ENCODE peak calls at places on chromosomes 13 and 19, in ten cellular contexts. B is fibroblast of lung, N is astrocyte, X is hepatocyte, O is IMR-90, K is K562, Y is keratinocyte, S is SK-N-SH, T is HepG2, L is osteoblast. J is an unnamed sample.

GRCh38 chr19:38057954-38058690 is 151.1 kb downstream of the SIPA1L3 start:
- DNase-seq in B (no peak), N (no peak), X (peak; percentile 28), O (no peak), K (no peak), Y (no peak), S (peak; percentile 62), T (peak; percentile 58), L (peak; percentile 80), J (peak; percentile 49)

GRCh38 chr13:30429235-30429634 is 6.9 kb downstream of the UBE2L5 start:
- DNase-seq in B (no peak), N (no peak), X (no peak), O (no peak), K (no peak), Y (no peak), S (no peak), T (no peak), L (no peak), J (peak; percentile 89)

GRCh38 chr13:71799320-71799719 is 67.7 kb downstream of the DACH1 start:
- DNase-seq in B (no peak), N (no peak), X (no peak), O (no peak), K (no peak), Y (no peak), S (no peak), T (no peak), L (no peak), J (no peak)

GRCh38 chr13:75541287-75541686 is 3.6 kb upstream of the COMMD6 start:
- DNase-seq in B (no peak), N (no peak), X (no peak), O (peak; percentile 39), K (no peak), Y (no peak), S (no peak), T (no peak), L (no peak), J (no peak)

GRCh38 chr13:72170571-72170970 is 303.6 kb upstream of the DACH1 start:
- DNase-seq in B (no peak), N (no peak), X (no peak), O (no peak), K (no peak), Y (no peak), S (no peak), T (no peak), L (no peak), J (no peak)

GRCh38 chr13:109331898-109332297 is 454.5 kb downstream of the IRS2 start:
- DNase-seq in B (peak; percentile 61), N (peak; percentile 55), X (peak; percentile 78), O (peak; percentile 89), K (no peak), Y (no peak), S (peak; percentile 50), T (no peak), L (no peak), J (no peak)

GRCh38 chr13:31045621-31046081 is 113.2 kb downstream of the TEX26 start:
- DNase-seq in B (peak; percentile 96), N (peak; percentile 95), X (peak; percentile 88), O (peak; percentile 97), K (peak; percentile 40), Y (peak; percentile 91), S (no peak), T (peak; percentile 69), L (peak; percentile 95), J (no peak)

GRCh38 chr13:101570410-101570809 is 117.9 kb downstream of the ITGBL1 start:
- DNase-seq in B (peak; percentile 47), N (peak; percentile 36), X (no peak), O (peak; percentile 23), K (no peak), Y (no peak), S (no peak), T (no peak), L (no peak), J (no peak)

GRCh38 chr13:41241626-41242025 is 21.8 kb downstream of the MTRF1 start:
- DNase-seq in B (no peak), N (no peak), X (no peak), O (no peak), K (no peak), Y (no peak), S (peak; percentile 32), T (no peak), L (no peak), J (no peak)

GRCh38 chr13:41244555-41244954 is 18.8 kb downstream of the MTRF1 start:
- DNase-seq in B (no peak), N (no peak), X (no peak), O (peak; percentile 56), K (no peak), Y (no peak), S (no peak), T (no peak), L (no peak), J (no peak)

GRCh38 chr13:41250993-41251392 is 12.4 kb downstream of the MTRF1 start:
- DNase-seq in B (no peak), N (no peak), X (no peak), O (no peak), K (no peak), Y (no peak), S (no peak), T (no peak), L (no peak), J (no peak)

GRCh38 chr13:41246969-41247750 is 16.2 kb downstream of the MTRF1 start:
- DNase-seq in B (no peak), N (no peak), X (no peak), O (no peak), K (no peak), Y (no peak), S (no peak), T (no peak), L (no peak), J (no peak)
- H3K9me3 ChIP-seq in B (no peaks in the 10 kb centered on the region), N (no peaks in the 10 kb centered on the region), X (no peaks in the 10 kb centered on the region), O (no peaks in the 10 kb centered on the region), K (no peaks in the 10 kb centered on the region), Y (no peaks in the 10 kb centered on the region), S (no peaks in the 10 kb centered on the region), T (no peaks in the 10 kb centered on the region), L (no peaks in the 10 kb centered on the region), J (no peaks in the 10 kb centered on the region)

GRCh38 chr19:5220361-5220760 is 120.3 kb downstream of the PTPRS start:
- DNase-seq in B (no peak), N (no peak), X (no peak), O (no peak), K (no peak), Y (no peak), S (no peak), T (no peak), L (peak; percentile 48), J (no peak)

GRCh38 chr19:5219551-5220304 is 120.9 kb downstream of the PTPRS start:
- DNase-seq in B (no peak), N (no peak), X (no peak), O (no peak), K (no peak), Y (no peak), S (no peak), T (no peak), L (peak; percentile 55), J (no peak)

GRCh38 chr19:5218255-5218855 is 122.3 kb downstream of the PTPRS start:
- DNase-seq in B (no peak), N (no peak), X (no peak), O (no peak), K (no peak), Y (no peak), S (no peak), T (no peak), L (peak; percentile 55), J (no peak)

GRCh38 chr19:5220866-5221265 is 119.7 kb downstream of the PTPRS start:
- DNase-seq in B (no peak), N (no peak), X (no peak), O (no peak), K (no peak), Y (no peak), S (no peak), T (no peak), L (peak; percentile 1), J (no peak)

GRCh38 chr19:5218963-5219530 is 121.6 kb downstream of the PTPRS start:
- DNase-seq in B (no peak), N (no peak), X (no peak), O (no peak), K (no peak), Y (no peak), S (no peak), T (no peak), L (peak; percentile 48), J (no peak)
- H4K20me1 ChIP-seq in B (no peaks in the 10 kb centered on the region), N (peaks cover 4% of the 10 kb centered on the region), X (no peaks in the 10 kb centered on the region), O (no peaks in the 10 kb centered on the region), K (no peaks in the 10 kb centered on the region), Y (no peaks in the 10 kb centered on the region), S (no peaks in the 10 kb centered on the region), T (no peaks in the 10 kb centered on the region), L (peaks cover 3% of the 10 kb centered on the region), J (no peaks in the 10 kb centered on the region)

GRCh38 chr13:40446365-40446764 is 220.1 kb downstream of the FOXO1 start:
- DNase-seq in B (peak; percentile 81), N (peak; percentile 77), X (no peak), O (no peak), K (no peak), Y (no peak), S (no peak), T (no peak), L (no peak), J (no peak)

GRCh38 chr13:40452038-40452666 is 214.3 kb downstream of the FOXO1 start:
- DNase-seq in B (no peak), N (no peak), X (no peak), O (no peak), K (no peak), Y (no peak), S (no peak), T (no peak), L (no peak), J (no peak)

GRCh38 chr13:40445557-40445990 is 220.9 kb downstream of the FOXO1 start:
- DNase-seq in B (peak; percentile 97), N (peak; percentile 96), X (no peak), O (no peak), K (no peak), Y (peak; percentile 57), S (no peak), T (no peak), L (peak; percentile 76), J (peak; percentile 100)

GRCh38 chr13:40444241-40444640 is 222.2 kb downstream of the FOXO1 start:
- DNase-seq in B (peak; percentile 66), N (peak; percentile 60), X (no peak), O (no peak), K (no peak), Y (no peak), S (no peak), T (no peak), L (no peak), J (no peak)

DNA sequence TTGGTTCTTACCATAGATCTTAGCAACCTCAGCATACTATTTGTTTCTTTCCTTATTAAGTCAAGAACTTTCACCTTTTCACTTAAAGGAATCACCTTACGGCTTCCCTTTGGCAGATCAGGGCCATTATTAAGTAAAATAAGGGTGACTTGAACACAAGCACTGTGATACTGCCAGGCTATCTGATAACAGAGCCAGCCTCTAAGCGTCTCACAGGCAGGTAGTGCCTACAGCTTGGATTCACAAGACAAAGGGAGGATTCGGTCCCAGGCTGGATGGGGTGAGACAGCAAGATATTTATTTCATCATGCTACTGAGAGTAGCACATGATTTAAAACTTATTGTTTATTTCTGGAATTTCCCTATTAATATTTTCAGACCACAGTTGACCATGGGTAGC is 218.6 kb downstream of the FOXO1 start:
- DNase-seq in B (no peak), N (no peak), X (no peak), O (no peak), K (no peak), Y (no peak), S (no peak), T (no peak), L (no peak), J (no peak)
- H3K4me1 ChIP-seq in B (no peaks in the 10 kb centered on the region), N (peaks cover 17% of the 10 kb centered on the region), X (no peaks in the 10 kb centered on the region), O (no peaks in the 10 kb centered on the region), K (no peaks in the 10 kb centered on the region), Y (peaks cover 19% of the 10 kb centered on the region), S (no peaks in the 10 kb centered on the region), T (peaks cover 13% of the 10 kb centered on the region), L (peaks cover 18% of the 10 kb centered on the region), J (peaks cover 76% of the 10 kb centered on the region)

GRCh38 chr19:20503536-20503935 is 62.0 kb downstream of the ZNF737 start:
- DNase-seq in B (peak; percentile 52), N (peak; percentile 36), X (peak; percentile 13), O (peak; percentile 35), K (no peak), Y (no peak), S (no peak), T (no peak), L (no peak), J (no peak)
- H3K9me3 ChIP-seq in B (no peaks in the 10 kb centered on the region), N (peaks cover 6% of the 10 kb centered on the region), X (no peaks in the 10 kb centered on the region), O (peaks cover 10% of the 10 kb centered on the region), K (no peaks in the 10 kb centered on the region), Y (peaks cover 4% of the 10 kb centered on the region), S (no peaks in the 10 kb centered on the region), T (peaks cover 96% of the 10 kb centered on the region), L (peaks cover 7% of the 10 kb centered on the region), J (no peaks in the 10 kb centered on the region)